ENCODE peak calls at places on chromosomes 11 and 22, in nine cellular contexts. One of them, this sample, is unnamed.

GRCh38 chr11:57481915-57482781 is 21.8 kb downstream of the RTN4RL2 start:
- DNase-seq in stimulated activated CD4-positive, alpha-beta T cell treated with anti-CD3 and anti-CD28 coated beads, TNF-alpha, amount 100 ng/mL, for 4 hours: no peak
- DNase-seq in mesenteric fat pad: no peak
- DNase-seq in hepatocyte: no peak
- DNase-seq in Calu3: no peak
- DNase-seq in NCI-H2081 treated with DMSO at 0.1 percent for 48 hours: no peak
- DNase-seq in sigmoid colon: no peak
- DNase-seq in activated naive CD8-positive, alpha-beta T cell treated with anti-CD3 and anti-CD28 coated beads, Interleukin-2, amount 50 U/mL, for 24 hours: no peak
- DNase-seq in GF-D8: no peak
- DNase-seq in this sample: no peak

GRCh38 chr11:16958833-16959232 is 55.4 kb downstream of the PLEKHA7 start:
- DNase-seq in stimulated activated CD4-positive, alpha-beta T cell treated with anti-CD3 and anti-CD28 coated beads, TNF-alpha, amount 100 ng/mL, for 4 hours: no peak
- DNase-seq in mesenteric fat pad: no peak
- DNase-seq in hepatocyte: no peak
- DNase-seq in Calu3: no peak
- DNase-seq in NCI-H2081 treated with DMSO at 0.1 percent for 48 hours: peak; percentile 32
- DNase-seq in sigmoid colon: no peak
- DNase-seq in activated naive CD8-positive, alpha-beta T cell treated with anti-CD3 and anti-CD28 coated beads, Interleukin-2, amount 50 U/mL, for 24 hours: no peak
- DNase-seq in GF-D8: no peak
- DNase-seq in this sample: no peak

GRCh38 chr22:43129426-43130425 is 13.5 kb downstream of the MCAT start:
- DNase-seq in stimulated activated CD4-positive, alpha-beta T cell treated with anti-CD3 and anti-CD28 coated beads, TNF-alpha, amount 100 ng/mL, for 4 hours: no peak
- DNase-seq in mesenteric fat pad: no peak
- DNase-seq in hepatocyte: no peak
- DNase-seq in Calu3: no peak
- DNase-seq in NCI-H2081 treated with DMSO at 0.1 percent for 48 hours: no peak
- DNase-seq in sigmoid colon: no peak
- DNase-seq in activated naive CD8-positive, alpha-beta T cell treated with anti-CD3 and anti-CD28 coated beads, Interleukin-2, amount 50 U/mL, for 24 hours: no peak
- DNase-seq in GF-D8: peak; percentile 47
- DNase-seq in this sample: no peak

GRCh38 chr11:14722507-14722906 is 78.9 kb downstream of the PDE3B start:
- DNase-seq in stimulated activated CD4-positive, alpha-beta T cell treated with anti-CD3 and anti-CD28 coated beads, TNF-alpha, amount 100 ng/mL, for 4 hours: no peak
- DNase-seq in mesenteric fat pad: no peak
- DNase-seq in hepatocyte: no peak
- DNase-seq in Calu3: no peak
- DNase-seq in NCI-H2081 treated with DMSO at 0.1 percent for 48 hours: no peak
- DNase-seq in sigmoid colon: no peak
- DNase-seq in activated naive CD8-positive, alpha-beta T cell treated with anti-CD3 and anti-CD28 coated beads, Interleukin-2, amount 50 U/mL, for 24 hours: no peak
- DNase-seq in GF-D8: no peak
- DNase-seq in this sample: no peak

GRCh38 chr22:24146190-24146616 is 35.1 kb upstream of the SUSD2 start:
- DNase-seq in stimulated activated CD4-positive, alpha-beta T cell treated with anti-CD3 and anti-CD28 coated beads, TNF-alpha, amount 100 ng/mL, for 4 hours: no peak
- DNase-seq in mesenteric fat pad: no peak
- DNase-seq in hepatocyte: peak; percentile 82
- DNase-seq in Calu3: peak; percentile 61
- DNase-seq in NCI-H2081 treated with DMSO at 0.1 percent for 48 hours: no peak
- DNase-seq in sigmoid colon: peak; percentile 83
- DNase-seq in activated naive CD8-positive, alpha-beta T cell treated with anti-CD3 and anti-CD28 coated beads, Interleukin-2, amount 50 U/mL, for 24 hours: no peak
- DNase-seq in GF-D8: peak; percentile 82
- DNase-seq in this sample: peak; percentile 92

GRCh38 chr22:46574993-46575914 is 37.8 kb upstream of the CELSR1 start:
- DNase-seq in stimulated activated CD4-positive, alpha-beta T cell treated with anti-CD3 and anti-CD28 coated beads, TNF-alpha, amount 100 ng/mL, for 4 hours: no peak
- DNase-seq in mesenteric fat pad: no peak
- DNase-seq in hepatocyte: peak; percentile 79
- DNase-seq in Calu3: peak; percentile 78
- DNase-seq in NCI-H2081 treated with DMSO at 0.1 percent for 48 hours: no peak
- DNase-seq in sigmoid colon: peak; percentile 65
- DNase-seq in activated naive CD8-positive, alpha-beta T cell treated with anti-CD3 and anti-CD28 coated beads, Interleukin-2, amount 50 U/mL, for 24 hours: no peak
- DNase-seq in GF-D8: no peak
- DNase-seq in this sample: peak; percentile 75

GRCh38 chr11:130652671-130653335 is 204.4 kb downstream of the ADAMTS15 start:
- DNase-seq in stimulated activated CD4-positive, alpha-beta T cell treated with anti-CD3 and anti-CD28 coated beads, TNF-alpha, amount 100 ng/mL, for 4 hours: no peak
- DNase-seq in mesenteric fat pad: no peak
- DNase-seq in hepatocyte: peak; percentile 62
- DNase-seq in Calu3: no peak
- DNase-seq in NCI-H2081 treated with DMSO at 0.1 percent for 48 hours: no peak
- DNase-seq in sigmoid colon: peak; percentile 92
- DNase-seq in activated naive CD8-positive, alpha-beta T cell treated with anti-CD3 and anti-CD28 coated beads, Interleukin-2, amount 50 U/mL, for 24 hours: no peak
- DNase-seq in GF-D8: no peak
- DNase-seq in this sample: peak; percentile 76

GRCh38 chr22:37167176-37167980 is 17.7 kb upstream of the IL2RB start:
- DNase-seq in stimulated activated CD4-positive, alpha-beta T cell treated with anti-CD3 and anti-CD28 coated beads, TNF-alpha, amount 100 ng/mL, for 4 hours: no peak
- DNase-seq in mesenteric fat pad: no peak
- DNase-seq in hepatocyte: no peak
- DNase-seq in Calu3: no peak
- DNase-seq in NCI-H2081 treated with DMSO at 0.1 percent for 48 hours: no peak
- DNase-seq in sigmoid colon: peak; percentile 59
- DNase-seq in activated naive CD8-positive, alpha-beta T cell treated with anti-CD3 and anti-CD28 coated beads, Interleukin-2, amount 50 U/mL, for 24 hours: no peak
- DNase-seq in GF-D8: no peak
- DNase-seq in this sample: peak; percentile 60

GRCh38 chr11:57700425-57700824 is 11.6 kb downstream of the MED19 start:
- DNase-seq in stimulated activated CD4-positive, alpha-beta T cell treated with anti-CD3 and anti-CD28 coated beads, TNF-alpha, amount 100 ng/mL, for 4 hours: no peak
- DNase-seq in mesenteric fat pad: no peak
- DNase-seq in hepatocyte: no peak
- DNase-seq in Calu3: no peak
- DNase-seq in NCI-H2081 treated with DMSO at 0.1 percent for 48 hours: no peak
- DNase-seq in sigmoid colon: no peak
- DNase-seq in activated naive CD8-positive, alpha-beta T cell treated with anti-CD3 and anti-CD28 coated beads, Interleukin-2, amount 50 U/mL, for 24 hours: no peak
- DNase-seq in GF-D8: no peak
- DNase-seq in this sample: no peak

GRCh38 chr11:75140269-75141138 is 10.4 kb upstream of the SLCO2B1 start:
- DNase-seq in stimulated activated CD4-positive, alpha-beta T cell treated with anti-CD3 and anti-CD28 coated beads, TNF-alpha, amount 100 ng/mL, for 4 hours: peak; percentile 67
- DNase-seq in mesenteric fat pad: peak; percentile 92
- DNase-seq in hepatocyte: peak; percentile 75
- DNase-seq in Calu3: peak; percentile 80
- DNase-seq in NCI-H2081 treated with DMSO at 0.1 percent for 48 hours: no peak
- DNase-seq in sigmoid colon: no peak
- DNase-seq in activated naive CD8-positive, alpha-beta T cell treated with anti-CD3 and anti-CD28 coated beads, Interleukin-2, amount 50 U/mL, for 24 hours: peak; percentile 82
- DNase-seq in GF-D8: no peak
- DNase-seq in this sample: peak; percentile 85

GRCh38 chr11:128913806-128914205 is 22.6 kb downstream of the KCNJ5 start:
- DNase-seq in stimulated activated CD4-positive, alpha-beta T cell treated with anti-CD3 and anti-CD28 coated beads, TNF-alpha, amount 100 ng/mL, for 4 hours: no peak
- DNase-seq in mesenteric fat pad: no peak
- DNase-seq in hepatocyte: no peak
- DNase-seq in Calu3: no peak
- DNase-seq in NCI-H2081 treated with DMSO at 0.1 percent for 48 hours: no peak
- DNase-seq in sigmoid colon: no peak
- DNase-seq in activated naive CD8-positive, alpha-beta T cell treated with anti-CD3 and anti-CD28 coated beads, Interleukin-2, amount 50 U/mL, for 24 hours: no peak
- DNase-seq in GF-D8: no peak
- DNase-seq in this sample: peak; percentile 42

GRCh38 chr11:44333271-44334218 is 23.6 kb upstream of the ALX4 start:
- DNase-seq in stimulated activated CD4-positive, alpha-beta T cell treated with anti-CD3 and anti-CD28 coated beads, TNF-alpha, amount 100 ng/mL, for 4 hours: no peak
- DNase-seq in mesenteric fat pad: no peak
- DNase-seq in hepatocyte: peak; percentile 43
- DNase-seq in Calu3: no peak
- DNase-seq in NCI-H2081 treated with DMSO at 0.1 percent for 48 hours: no peak
- DNase-seq in sigmoid colon: no peak
- DNase-seq in activated naive CD8-positive, alpha-beta T cell treated with anti-CD3 and anti-CD28 coated beads, Interleukin-2, amount 50 U/mL, for 24 hours: no peak
- DNase-seq in GF-D8: no peak
- DNase-seq in this sample: peak; percentile 32

GRCh38 chr11:28858076-28858475 is 749.9 kb downstream of the METTL15 start:
- DNase-seq in stimulated activated CD4-positive, alpha-beta T cell treated with anti-CD3 and anti-CD28 coated beads, TNF-alpha, amount 100 ng/mL, for 4 hours: no peak
- DNase-seq in mesenteric fat pad: no peak
- DNase-seq in hepatocyte: no peak
- DNase-seq in Calu3: no peak
- DNase-seq in NCI-H2081 treated with DMSO at 0.1 percent for 48 hours: no peak
- DNase-seq in sigmoid colon: no peak
- DNase-seq in activated naive CD8-positive, alpha-beta T cell treated with anti-CD3 and anti-CD28 coated beads, Interleukin-2, amount 50 U/mL, for 24 hours: no peak
- DNase-seq in GF-D8: no peak
- DNase-seq in this sample: no peak

GRCh38 chr11:62603072-62603408 is 1.4 kb upstream of the MTA2 start:
- DNase-seq in stimulated activated CD4-positive, alpha-beta T cell treated with anti-CD3 and anti-CD28 coated beads, TNF-alpha, amount 100 ng/mL, for 4 hours: no peak
- DNase-seq in mesenteric fat pad: no peak
- DNase-seq in hepatocyte: no peak
- DNase-seq in Calu3: no peak
- DNase-seq in NCI-H2081 treated with DMSO at 0.1 percent for 48 hours: no peak
- DNase-seq in sigmoid colon: no peak
- DNase-seq in activated naive CD8-positive, alpha-beta T cell treated with anti-CD3 and anti-CD28 coated beads, Interleukin-2, amount 50 U/mL, for 24 hours: no peak
- DNase-seq in GF-D8: no peak
- DNase-seq in this sample: no peak

GRCh38 chr11:72821920-72822799 is 7.9 kb downstream of the ATG16L2 start:
- DNase-seq in stimulated activated CD4-positive, alpha-beta T cell treated with anti-CD3 and anti-CD28 coated beads, TNF-alpha, amount 100 ng/mL, for 4 hours: peak; percentile 84
- DNase-seq in mesenteric fat pad: peak; percentile 96
- DNase-seq in hepatocyte: peak; percentile 97
- DNase-seq in Calu3: peak; percentile 85
- DNase-seq in NCI-H2081 treated with DMSO at 0.1 percent for 48 hours: no peak
- DNase-seq in sigmoid colon: peak; percentile 94
- DNase-seq in activated naive CD8-positive, alpha-beta T cell treated with anti-CD3 and anti-CD28 coated beads, Interleukin-2, amount 50 U/mL, for 24 hours: peak; percentile 88
- DNase-seq in GF-D8: no peak
- DNase-seq in this sample: peak; percentile 93

GRCh38 chr11:133491680-133492383 is 40.5 kb downstream of the OPCML start:
- DNase-seq in stimulated activated CD4-positive, alpha-beta T cell treated with anti-CD3 and anti-CD28 coated beads, TNF-alpha, amount 100 ng/mL, for 4 hours: no peak
- DNase-seq in mesenteric fat pad: no peak
- DNase-seq in hepatocyte: no peak
- DNase-seq in Calu3: no peak
- DNase-seq in NCI-H2081 treated with DMSO at 0.1 percent for 48 hours: no peak
- DNase-seq in sigmoid colon: no peak
- DNase-seq in activated naive CD8-positive, alpha-beta T cell treated with anti-CD3 and anti-CD28 coated beads, Interleukin-2, amount 50 U/mL, for 24 hours: no peak
- DNase-seq in GF-D8: no peak
- DNase-seq in this sample: no peak